ENCODE peak calls at places on chromosomes 11 and 22, in four cellular contexts. Q is A549, H is K562, N is GM12878. T is an unnamed sample.

GRCh38 chr11:2699185-2699530 is 636 bp downstream of the KCNQ1OT1 start:
- DNase-seq in Q (peak; percentile 35), H (no peak), N (no peak), T (peak; percentile 57)

GRCh38 chr11:120575461-120575860 is 63.9 kb downstream of the GRIK4 start:
- DNase-seq in Q (no peak), H (no peak), N (no peak), T (no peak)

GRCh38 chr11:29334781-29335140 is 682.1 kb downstream of the KCNA4 start:
- DNase-seq in Q (no peak), H (no peak), N (no peak), T (no peak)

GRCh38 chr11:64880240-64881001 is 2.0 kb upstream of the EHD1 start:
- DNase-seq in Q (no peak), H (no peak), N (no peak), T (no peak)

GRCh38 chr22:29738118-29738815 is 18.5 kb downstream of the CABP7 start:
- DNase-seq in Q (no peak), H (no peak), N (no peak), T (no peak)

GRCh38 chr22:38859581-38860290 is 12.3 kb downstream of the CBX6 start:
- DNase-seq in Q (no peak), H (no peak), N (no peak), T (no peak)

GRCh38 chr11:12089473-12089872 is 20.9 kb upstream of the MICAL2 start:
- DNase-seq in Q (no peak), H (no peak), N (no peak), T (no peak)

GRCh38 chr22:42621505-42622002 is 6.9 kb upstream of the POLDIP3 start:
- DNase-seq in Q (peak; percentile 80), H (peak; percentile 79), N (no peak), T (peak; percentile 89)

GRCh38 chr11:120828847-120829246 is 195.1 kb upstream of the TBCEL start:
- DNase-seq in Q (no peak), H (no peak), N (no peak), T (no peak)

GRCh38 chr11:76623171-76623883 is 47.2 kb downstream of the LRRC32 start:
- DNase-seq in Q (no peak), H (no peak), N (no peak), T (no peak)

GRCh38 chr11:34074391-34074790 is 22.9 kb downstream of the CAPRIN1 start:
- DNase-seq in Q (no peak), H (no peak), N (no peak), T (no peak)

GRCh38 chr11:27239305-27239942 is 123.6 kb downstream of the CCDC34 start:
- DNase-seq in Q (no peak), H (no peak), N (no peak), T (no peak)

GRCh38 chr22:44623771-44624510 is 78.1 kb upstream of the PRR5 start:
- DNase-seq in Q (peak; percentile 30), H (peak; percentile 16), N (no peak), T (no peak)

GRCh38 chr11:76709756-76710155 is 39.2 kb upstream of the LRRC32 start:
- DNase-seq in Q (no peak), H (no peak), N (no peak), T (no peak)

GRCh38 chr11:69393178-69393832 is 88.2 kb upstream of the LINC01488 start:
- DNase-seq in Q (no peak), H (no peak), N (no peak), T (no peak)

GRCh38 chr11:29962243-29962642 is 54.6 kb downstream of the KCNA4 start:
- DNase-seq in Q (no peak), H (no peak), N (no peak), T (no peak)

GRCh38 chr11:44747339-44747738 is 20.6 kb downstream of the TSPAN18 start:
- DNase-seq in Q (no peak), H (no peak), N (no peak), T (no peak)

GRCh38 chr11:86346513-86346912 is 28.2 kb upstream of the CCDC81 start:
- DNase-seq in Q (no peak), H (no peak), N (no peak), T (no peak)

GRCh38 chr11:44774736-44775135 is 48.0 kb downstream of the TSPAN18 start:
- DNase-seq in Q (no peak), H (no peak), N (no peak), T (no peak)

GRCh38 chr11:2599561-2600189 is 100.1 kb downstream of the KCNQ1OT1 start:
- DNase-seq in Q (no peak), H (no peak), N (no peak), T (no peak)

GRCh38 chr22:48464246-48464645 is 1363.4 kb downstream of the BRD1 start:
- DNase-seq in Q (no peak), H (no peak), N (no peak), T (no peak)

GRCh38 chr11:11510939-11511338 is 110.9 kb downstream of the GALNT18 start:
- DNase-seq in Q (no peak), H (no peak), N (no peak), T (no peak)

GRCh38 chr22:42639541-42640241 is 710 bp downstream of the ATP5MGL start:
- DNase-seq in Q (no peak), H (no peak), N (no peak), T (no peak)

GRCh38 chr11:77596626-77597025 is 6.9 kb downstream of the AQP11 start:
- DNase-seq in Q (no peak), H (no peak), N (no peak), T (no peak)

GRCh38 chr11:109885006-109885405 is 208.2 kb upstream of the ZC3H12C start:
- DNase-seq in Q (no peak), H (no peak), N (no peak), T (no peak)

GRCh38 chr22:33576205-33576604 is 344.1 kb downstream of the LARGE1 start:
- DNase-seq in Q (no peak), H (no peak), N (no peak), T (no peak)

GRCh38 chr22:33579448-33580093 is 340.7 kb downstream of the LARGE1 start:
- DNase-seq in Q (peak; percentile 41), H (peak; percentile 35), N (no peak), T (peak; percentile 67)

GRCh38 chr22:33575041-33575440 is 345.2 kb downstream of the LARGE1 start:
- DNase-seq in Q (no peak), H (no peak), N (no peak), T (no peak)

GRCh38 chr22:33578752-33579151 is 341.5 kb downstream of the LARGE1 start:
- DNase-seq in Q (no peak), H (no peak), N (no peak), T (no peak)

DNA sequence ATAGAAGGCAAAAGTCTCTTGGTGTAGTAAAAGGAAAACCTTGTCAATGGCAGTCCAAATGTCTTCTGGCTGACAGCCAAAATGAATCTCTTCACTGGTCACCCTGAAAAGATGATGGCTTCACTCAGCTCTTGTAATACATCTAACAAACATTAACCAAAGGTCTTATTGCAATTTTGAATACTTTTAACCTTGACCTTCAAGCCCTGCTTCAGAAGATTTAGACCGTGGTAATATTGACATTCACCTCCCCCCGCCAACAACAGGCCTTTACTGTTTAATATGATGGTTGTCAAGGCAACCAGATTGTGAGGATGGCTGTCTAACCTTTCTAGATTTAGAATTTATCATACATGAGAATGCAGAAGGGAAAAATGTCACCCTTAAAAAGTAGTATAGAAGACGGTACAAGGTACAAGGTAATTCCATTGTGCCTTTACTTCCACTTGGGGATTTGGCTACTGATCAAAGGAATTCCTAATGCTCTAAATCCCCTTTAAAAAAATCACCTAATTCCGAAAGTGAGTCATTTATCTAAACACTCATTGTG is 342.3 kb downstream of the LARGE1 start:
- DNase-seq in Q (no peak), H (no peak), N (no peak), T (peak; percentile 37)
- TF ChIP-seq EP300 in Q (no peak), H (no peak), N (no peak), T (no peak)

GRCh38 chr22:20857838-20858614 is 585 bp downstream of the PI4KA start:
- DNase-seq in Q (peak; percentile 54), H (peak; percentile 100), N (peak; percentile 27), T (peak; percentile 95)
- TF ChIP-seq REST in Q (no peak), H (no peak), N (no peak), T (no peak)

GRCh38 chr11:87463486-87464102 is 425.9 kb downstream of the TMEM135 start:
- DNase-seq in Q (peak; percentile 24), H (peak; percentile 34), N (no peak), T (peak; percentile 5)

GRCh38 chr11:87462171-87462570 is 424.4 kb downstream of the TMEM135 start:
- DNase-seq in Q (no peak), H (no peak), N (no peak), T (no peak)

GRCh38 chr11:87460842-87461637 is 423.3 kb downstream of the TMEM135 start:
- DNase-seq in Q (no peak), H (no peak), N (no peak), T (peak; percentile 6)

GRCh38 chr11:87460269-87460668 is 422.5 kb downstream of the TMEM135 start:
- DNase-seq in Q (no peak), H (no peak), N (no peak), T (no peak)

GRCh38 chr11:87466228-87466627 is 428.5 kb downstream of the TMEM135 start:
- DNase-seq in Q (no peak), H (no peak), N (no peak), T (no peak)
- TF ChIP-seq EP300 in Q (no peak), H (no peak), N (no peak), T (no peak)

GRCh38 chr11:605286-606129 is 10.2 kb downstream of the IRF7 start:
- DNase-seq in Q (no peak), H (no peak), N (no peak), T (no peak)

GRCh38 chr11:603154-603553 is 12.6 kb downstream of the IRF7 start:
- DNase-seq in Q (no peak), H (no peak), N (no peak), T (no peak)

GRCh38 chr11:597166-597725 is 18.5 kb downstream of the IRF7 start:
- DNase-seq in Q (no peak), H (no peak), N (no peak), T (peak; percentile 63)

GRCh38 chr11:598005-598680 is 17.6 kb downstream of the IRF7 start:
- DNase-seq in Q (no peak), H (no peak), N (no peak), T (no peak)

DNA sequence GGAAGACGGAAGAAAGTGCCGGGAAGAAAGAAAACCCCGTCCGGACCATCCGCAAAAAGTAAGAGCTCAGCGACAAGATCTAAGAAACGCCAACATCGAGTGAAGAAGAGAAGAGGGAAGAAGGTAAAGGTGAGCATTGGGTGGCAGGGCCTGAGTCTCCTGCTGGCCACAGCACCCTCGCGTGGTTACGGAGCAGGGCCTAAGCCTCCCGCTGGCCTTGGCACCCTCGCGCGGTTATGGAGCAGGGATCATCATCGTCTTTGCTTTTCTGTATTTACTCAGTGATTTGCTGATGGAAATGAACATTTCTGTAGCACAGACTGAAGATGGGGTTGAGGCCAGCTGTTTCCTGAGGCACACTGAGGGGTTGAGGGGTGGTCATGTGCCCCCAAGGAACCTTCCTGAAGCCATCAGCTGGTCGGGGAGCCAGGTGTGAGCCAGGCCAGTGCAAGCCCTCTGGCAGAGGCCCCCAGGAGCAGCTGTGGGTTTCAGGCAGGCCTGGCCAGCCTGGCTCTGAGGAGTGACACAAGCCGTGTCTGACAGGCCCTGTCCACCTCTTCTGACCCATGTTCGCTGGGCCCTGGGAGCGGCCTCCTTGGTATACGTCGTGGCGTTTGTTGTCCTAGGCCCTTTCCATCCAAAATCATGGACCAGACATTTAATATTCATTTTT is 14.0 kb downstream of the IRF7 start:
- DNase-seq in Q (no peak), H (no peak), N (no peak), T (no peak)
- TF ChIP-seq REST in Q (no peak), H (no peak), N (no peak), T (no peak)

DNA sequence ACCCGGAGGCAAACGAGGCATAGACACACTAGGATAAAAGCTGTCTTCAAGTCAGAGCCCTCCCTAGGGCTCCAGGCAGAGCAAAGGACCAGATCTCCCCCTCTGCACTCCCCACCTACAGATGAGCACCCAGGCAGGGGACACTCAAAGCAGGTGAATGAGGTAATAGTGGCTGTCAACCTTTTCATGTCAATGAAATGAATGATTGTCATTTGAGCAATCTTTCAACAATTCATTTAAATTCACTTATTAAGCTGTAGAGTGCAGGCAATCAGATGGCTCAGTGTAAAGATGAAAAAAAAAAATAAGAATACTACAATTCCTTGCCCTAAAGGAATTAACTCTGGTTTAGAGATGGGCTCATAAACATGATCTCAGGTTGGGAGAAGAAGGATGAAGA is 427.8 kb upstream of the ISX start:
- DNase-seq in Q (no peak), H (no peak), N (no peak), T (no peak)
- TF ChIP-seq EP300 in Q (no peak), H (no peak), N (no peak), T (no peak)